ENCODE peak calls at places on chromosomes 11 and 22, in four cellular contexts. S is AG08395, Y is LoVo, Z is COR-L47. E is an unnamed sample.

GRCh38 chr22:39077513-39077840 is 402 bp downstream of the APOBEC3G start:
- DNase-seq in S (no peak), Y (no peak), Z (no peak), E (no peak)

GRCh38 chr11:70825893-70826540 is 426.4 kb downstream of the SHANK2 start:
- DNase-seq in S (no peak), Y (no peak), Z (no peak), E (no peak)

GRCh38 chr11:44190883-44191230 is 95.4 kb downstream of the EXT2 start:
- DNase-seq in S (no peak), Y (no peak), Z (no peak), E (no peak)

GRCh38 chr11:116981216-116981887 is 116.9 kb downstream of the SIK3 start:
- DNase-seq in S (no peak), Y (no peak), Z (no peak), E (no peak)

GRCh38 chr11:35166369-35167360 is 27.7 kb downstream of the CD44 start:
- DNase-seq in S (peak), Y (peak), Z (no peak), E (peak)

GRCh38 chr11:78313181-78313788 is 104.3 kb downstream of the GAB2 start:
- DNase-seq in S (peak), Y (peak), Z (peak), E (no peak)

GRCh38 chr11:130524132-130524790 is 75.8 kb downstream of the ADAMTS15 start:
- DNase-seq in S (no peak), Y (no peak), Z (no peak), E (no peak)

GRCh38 chr11:2212411-2213251 is 41.0 kb upstream of the TH start:
- DNase-seq in S (no peak), Y (no peak), Z (no peak), E (peak)